ENCODE peak calls at places on chromosomes 16 and 17, in six cellular contexts. L is SK-MEL-5; D is naive thymus-derived CD8-positive, alpha-beta T cell; I is EL; M is Caki2; J is right cardiac atrium. W is an unnamed sample.

GRCh38 chr17:73647331-73647730 is 3.1 kb upstream of the SDK2 start:
- DNase-seq in L (no peak), D (no peak), I (no peak), M (no peak), J (no peak), W (no peak)

GRCh38 chr17:75084039-75084660 is 3.6 kb upstream of the SLC16A5 start:
- DNase-seq in L (no peak), D (peak), I (no peak), M (peak), J (no peak), W (no peak)

GRCh38 chr16:3983081-3983520 is 102.6 kb upstream of the CREBBP start:
- DNase-seq in L (peak), D (peak), I (peak), M (peak), J (peak), W (peak)

GRCh38 chr16:30113711-30114333 is 485 bp upstream of the GDPD3 start:
- DNase-seq in L (no peak), D (no peak), I (peak), M (no peak), J (peak), W (no peak)

GRCh38 chr17:16653367-16654041 is at the start of gene ZNF624:
- DNase-seq in L (peak), D (peak), I (peak), M (peak), J (peak), W (peak)

GRCh38 chr17:16439303-16439791 is 24.0 kb downstream of the TRPV2 start:
- DNase-seq in L (no peak), D (no peak), I (no peak), M (no peak), J (no peak), W (no peak)

GRCh38 chr17:8893059-8893458 is 25.6 kb upstream of the PIK3R6 start:
- DNase-seq in L (no peak), D (no peak), I (no peak), M (no peak), J (no peak), W (no peak)

GRCh38 chr16:17194190-17194780 is 276.5 kb downstream of the XYLT1 start:
- DNase-seq in L (peak), D (peak), I (peak), M (no peak), J (peak), W (peak)

GRCh38 chr16:85947511-85948509 is 48.8 kb downstream of the IRF8 start:
- DNase-seq in L (no peak), D (no peak), I (no peak), M (no peak), J (no peak), W (no peak)

GRCh38 chr16:23318639-23319038 is 16.5 kb downstream of the SCNN1B start:
- DNase-seq in L (no peak), D (no peak), I (no peak), M (no peak), J (no peak), W (no peak)

GRCh38 chr17:69047368-69048263 is 13.1 kb downstream of the ABCA9 start:
- DNase-seq in L (peak), D (no peak), I (peak), M (peak), J (peak), W (peak)

W was measured in Right ventricle myocardium superior.